ENCODE peak calls at places on chromosomes 6 and 20, in ten cellular contexts. B is NCI-H2171; A is MG63; Z is uterus; F is effector CD8-positive, alpha-beta T cell; W is T-helper 1 cell; C is hypothalamus; G is B cell; J is fibroblast of lung; T is MCF 10A. X is an unnamed sample.

GRCh38 chr6:75759207-75759606 is 10.2 kb downstream of the MYO6 start:
- DNase-seq in B (no peak), A (no peak), Z (no peak), F (no peak), W (no peak), C (no peak), G (no peak), J (no peak), T (no peak), X (no peak)

GRCh38 chr6:55047433-55048044 is 126.8 kb upstream of the HCRTR2 start:
- DNase-seq in B (no peak), A (no peak), Z (no peak), F (no peak), W (no peak), C (no peak), G (no peak), J (peak; percentile 2), T (no peak), X (no peak)

GRCh38 chr6:32967151-32968091 is 973 bp upstream of the BRD2 start:
- DNase-seq in B (no peak), A (peak; percentile 72), Z (no peak), F (no peak), W (no peak), C (no peak), G (peak; percentile 59), J (peak; percentile 49), T (peak; percentile 76), X (peak; percentile 38)

GRCh38 chr6:83270971-83271714 is 78.0 kb downstream of the RWDD2A start:
- DNase-seq in B (no peak), A (no peak), Z (no peak), F (no peak), W (no peak), C (no peak), G (no peak), J (peak; percentile 94), T (peak; percentile 17), X (peak; percentile 44)

GRCh38 chr20:62065669-62066338 is at the start of gene TAF4:
- DNase-seq in B (peak; percentile 88), A (peak; percentile 73), Z (peak; percentile 80), F (peak; percentile 75), W (peak; percentile 68), C (no peak), G (peak; percentile 76), J (peak; percentile 52), T (peak; percentile 70), X (peak; percentile 67)

GRCh38 chr6:52049252-52050050 is 38.0 kb downstream of the PKHD1 start:
- DNase-seq in B (peak; percentile 6), A (no peak), Z (no peak), F (no peak), W (no peak), C (no peak), G (no peak), J (peak; percentile 10), T (peak; percentile 50), X (peak; percentile 23)

GRCh38 chr6:168968228-168968627 is 285.4 kb downstream of the THBS2 start:
- DNase-seq in B (peak; percentile 11), A (no peak), Z (peak; percentile 55), F (no peak), W (no peak), C (no peak), G (no peak), J (peak; percentile 91), T (no peak), X (peak; percentile 96)

GRCh38 chr6:31978831-31979230 is 3.0 kb upstream of the C4A start:
- DNase-seq in B (no peak), A (no peak), Z (no peak), F (no peak), W (no peak), C (no peak), G (no peak), J (no peak), T (no peak), X (no peak)

GRCh38 chr6:43222418-43223059 is 6.7 kb downstream of the DNPH1 start:
- DNase-seq in B (no peak), A (no peak), Z (no peak), F (no peak), W (no peak), C (no peak), G (no peak), J (no peak), T (no peak), X (no peak)

GRCh38 chr20:44279228-44279627 is 31.8 kb downstream of the FITM2 start:
- DNase-seq in B (no peak), A (peak; percentile 92), Z (no peak), F (no peak), W (no peak), C (no peak), G (peak; percentile 10), J (peak; percentile 93), T (peak; percentile 81), X (peak; percentile 38)

GRCh38 chr20:63968928-63969760 is 586 bp downstream of the ZNF512B start:
- DNase-seq in B (peak; percentile 69), A (no peak), Z (peak; percentile 37), F (no peak), W (peak; percentile 9), C (no peak), G (no peak), J (no peak), T (no peak), X (no peak)

GRCh38 chr6:130362128-130362527 is 3.7 kb upstream of the TMEM200A start:
- DNase-seq in B (no peak), A (no peak), Z (no peak), F (no peak), W (no peak), C (no peak), G (no peak), J (no peak), T (peak; percentile 49), X (no peak)

GRCh38 chr6:36851149-36851614 is 11.9 kb upstream of the CPNE5 start:
- DNase-seq in B (peak; percentile 56), A (no peak), Z (peak; percentile 56), F (no peak), W (no peak), C (no peak), G (no peak), J (peak; percentile 66), T (peak; percentile 74), X (peak; percentile 66)

GRCh38 chr6:124590001-124590400 is 372.2 kb upstream of the RNF217 start:
- DNase-seq in B (no peak), A (no peak), Z (no peak), F (no peak), W (no peak), C (no peak), G (no peak), J (no peak), T (peak; percentile 47), X (no peak)

GRCh38 chr20:58070664-58071499 is 157.6 kb downstream of the ANKRD60 start:
- DNase-seq in B (no peak), A (no peak), Z (no peak), F (no peak), W (no peak), C (no peak), G (no peak), J (no peak), T (no peak), X (no peak)

GRCh38 chr20:17558154-17558940 is 11.5 kb upstream of the DSTN start:
- DNase-seq in B (no peak), A (peak; percentile 80), Z (peak; percentile 67), F (no peak), W (no peak), C (no peak), G (no peak), J (peak; percentile 95), T (peak; percentile 89), X (peak; percentile 92)

GRCh38 chr6:37369321-37370196 is 15.8 kb downstream of the RNF8 start:
- DNase-seq in B (no peak), A (peak; percentile 9), Z (no peak), F (no peak), W (no peak), C (no peak), G (no peak), J (peak; percentile 56), T (no peak), X (no peak)

GRCh38 chr20:48904566-48905321 is 16.8 kb upstream of the ARFGEF2 start:
- DNase-seq in B (peak; percentile 94), A (peak; percentile 35), Z (peak; percentile 56), F (peak; percentile 30), W (no peak), C (no peak), G (peak; percentile 61), J (peak; percentile 36), T (peak; percentile 62), X (peak; percentile 69)

GRCh38 chr6:125121894-125122293 is 31.7 kb upstream of the TPD52L1 start:
- DNase-seq in B (no peak), A (no peak), Z (no peak), F (no peak), W (no peak), C (no peak), G (no peak), J (no peak), T (no peak), X (no peak)

GRCh38 chr20:63863021-63863797 is 1.9 kb upstream of the TPD52L2 start:
- DNase-seq in B (no peak), A (no peak), Z (no peak), F (no peak), W (no peak), C (no peak), G (no peak), J (no peak), T (no peak), X (no peak)

GRCh38 chr6:53103993-53104675 is 38.9 kb downstream of the FBXO9 start:
- DNase-seq in B (no peak), A (no peak), Z (no peak), F (no peak), W (no peak), C (no peak), G (no peak), J (no peak), T (peak; percentile 40), X (no peak)

GRCh38 chr20:58017970-58018530 is 210.4 kb downstream of the ANKRD60 start:
- DNase-seq in B (no peak), A (no peak), Z (no peak), F (no peak), W (no peak), C (no peak), G (no peak), J (no peak), T (no peak), X (no peak)

GRCh38 chr20:44033344-44033743 is 118.7 kb downstream of the TOX2 start:
- DNase-seq in B (peak; percentile 55), A (no peak), Z (no peak), F (no peak), W (no peak), C (no peak), G (peak; percentile 23), J (peak; percentile 23), T (peak; percentile 33), X (peak; percentile 44)

GRCh38 chr6:147285087-147285855 is 81.1 kb downstream of the STXBP5 start:
- DNase-seq in B (peak; percentile 0), A (no peak), Z (no peak), F (no peak), W (no peak), C (no peak), G (no peak), J (peak; percentile 57), T (peak; percentile 59), X (peak; percentile 52)

GRCh38 chr6:130259557-130259956 is 36.8 kb upstream of the SAMD3 start:
- DNase-seq in B (no peak), A (no peak), Z (no peak), F (no peak), W (no peak), C (no peak), G (no peak), J (no peak), T (no peak), X (no peak)

GRCh38 chr6:86255973-86256372 is 613.3 kb upstream of the SYNCRIP start:
- DNase-seq in B (no peak), A (no peak), Z (no peak), F (no peak), W (no peak), C (no peak), G (no peak), J (no peak), T (no peak), X (no peak)

GRCh38 chr6:46655803-46656202 is 3.0 kb downstream of the SLC25A27 start:
- DNase-seq in B (no peak), A (no peak), Z (no peak), F (no peak), W (no peak), C (no peak), G (no peak), J (no peak), T (no peak), X (no peak)

GRCh38 chr6:26388441-26388840 is 5.5 kb downstream of the BTN2A2 start:
- DNase-seq in B (no peak), A (no peak), Z (no peak), F (no peak), W (no peak), C (no peak), G (no peak), J (no peak), T (no peak), X (no peak)

X was measured in fibroblast of gingiva.